ENCODE peak calls at places on chromosomes 11 and 22, in four cellular contexts. M is BJ, P is HAP-1, Z is fibroblast of lung. K is an unnamed sample. For H3K36me3, the result is how much of the 10 kb centered on the place peaks cover.

GRCh38 chr11:119337581-119338317 is 2.9 kb downstream of the C1QTNF5 start:
- DNase-seq in M (no peak), Z (peak), P (peak), K (no peak)

GRCh38 chr22:50398698-50399648 is 55.8 kb downstream of the PPP6R2 start:
- DNase-seq in Z (no peak), P (no peak), M (no peak), K (no peak)

GRCh38 chr11:72179804-72180396 is 12.0 kb upstream of the FOLR1 start:
- DNase-seq in Z (peak), P (peak), M (no peak), K (no peak)

GRCh38 chr22:50303848-50304527 is 3.5 kb downstream of the PLXNB2 start:
- DNase-seq in M (no peak), P (no peak), Z (no peak), K (no peak)

GRCh38 chr22:42754658-42755057 is 34.0 kb upstream of the A4GALT start:
- DNase-seq in P (no peak), M (no peak), Z (peak), K (no peak)

GRCh38 chr11:44601471-44602370 is 36.3 kb downstream of the CD82 start:
- DNase-seq in M (no peak), P (no peak), Z (no peak), K (no peak)

GRCh38 chr22:29031236-29031982 is 30.2 kb downstream of the C22orf31 start:
- DNase-seq in P (no peak), M (peak), Z (peak), K (no peak)

GRCh38 chr11:11988862-11989261 is 19.6 kb downstream of the DKK3 start:
- DNase-seq in P (no peak), M (no peak), Z (no peak), K (no peak)

GRCh38 chr11:57787920-57788716 is 26.5 kb downstream of the CTNND1 start:
- DNase-seq in P (no peak), M (no peak), Z (no peak), K (no peak)

GRCh38 chr11:62830904-62831519 is 839 bp downstream of the STX5 start:
- DNase-seq in M (no peak), P (no peak), Z (no peak), K (no peak)

GRCh38 chr22:35538801-35539321 is 1.8 kb upstream of the RASD2 start:
- DNase-seq in P (no peak), M (no peak), Z (no peak), K (no peak)

GRCh38 chr11:86418929-86419328 is 44.2 kb downstream of the CCDC81 start:
- DNase-seq in Z (no peak), M (no peak), P (peak), K (no peak)

GRCh38 chr22:46058591-46059519 is 81.9 kb upstream of the WNT7B start:
- DNase-seq in M (no peak), Z (peak), P (no peak), K (no peak)

GRCh38 chr11:62554377-62554776 is 7.8 kb upstream of the AHNAK start:
- DNase-seq in M (no peak), P (no peak), Z (no peak), K (no peak)

GRCh38 chr11:57982763-57983162 is 40.9 kb upstream of the OR9Q1 start:
- DNase-seq in M (no peak), P (no peak), Z (no peak), K (no peak)

GRCh38 chr22:48573766-48574165 is 1253.9 kb downstream of the BRD1 start:
- DNase-seq in M (no peak), P (no peak), Z (no peak), K (no peak)

GRCh38 chr11:10654211-10655150 is 39.1 kb downstream of the IRAG1 start:
- DNase-seq in Z (peak), M (no peak), P (peak), K (no peak)

GRCh38 chr11:112694813-112695212 is 266.4 kb upstream of the NCAM1 start:
- DNase-seq in M (no peak), P (no peak), Z (peak), K (no peak)

DNA sequence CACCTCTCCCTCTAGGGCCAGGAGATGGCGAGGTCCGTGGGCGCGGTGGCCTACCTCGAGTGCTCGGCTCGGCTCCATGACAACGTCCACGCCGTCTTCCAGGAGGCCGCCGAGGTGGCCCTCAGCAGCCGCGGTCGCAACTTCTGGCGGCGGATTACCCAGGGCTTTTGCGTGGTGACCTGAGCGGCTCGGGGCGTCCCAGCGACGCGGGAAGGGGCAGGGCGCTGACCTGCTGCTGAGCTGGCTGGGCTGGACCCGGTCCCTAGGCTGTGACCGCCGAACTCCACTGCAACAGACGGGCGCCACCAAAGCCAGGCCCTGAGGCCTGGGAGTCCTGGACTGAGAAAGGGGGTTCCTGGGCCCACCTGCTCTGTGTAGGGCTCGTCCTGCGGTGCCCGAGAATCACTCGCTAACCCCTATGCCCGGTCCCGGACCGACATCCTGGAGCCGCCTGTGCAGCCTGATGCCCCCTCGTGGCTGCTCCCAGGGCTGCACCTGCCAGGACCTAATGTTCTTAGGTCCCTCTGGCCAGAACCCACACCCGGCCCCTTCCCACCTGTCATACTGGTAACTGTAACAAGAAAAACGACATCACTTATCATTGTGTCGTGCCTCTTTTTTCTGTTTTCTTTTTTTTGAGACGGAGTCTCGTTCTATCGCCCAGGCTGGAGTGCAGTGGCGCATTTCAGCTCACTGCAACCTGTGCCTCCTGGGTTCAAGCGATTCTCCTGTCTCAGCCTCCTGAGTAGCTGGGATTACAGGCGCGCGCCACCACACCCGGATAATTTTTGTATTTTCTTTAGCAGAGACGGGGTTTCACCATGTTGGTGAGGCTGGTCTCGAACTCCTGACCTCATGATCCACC is 15.0 kb downstream of the RHOD start:
- DNase-seq in M (no peak), P (peak), Z (peak), K (peak)
- H3K4me3 ChIP-seq in M (no peak), P (no peak), Z (no peak), K (peak)

GRCh38 chr22:39265143-39265542 is 20.4 kb upstream of the PDGFB start:
- DNase-seq in M (no peak), P (no peak), Z (no peak), K (no peak)

GRCh38 chr22:39259698-39260097 is 14.9 kb upstream of the PDGFB start:
- DNase-seq in P (no peak), M (no peak), Z (no peak), K (no peak)

GRCh38 chr22:39264344-39265116 is 19.7 kb upstream of the PDGFB start:
- DNase-seq in M (no peak), P (no peak), Z (no peak), K (no peak)

GRCh38 chr22:39266398-39267030 is 21.7 kb upstream of the PDGFB start:
- DNase-seq in P (no peak), Z (peak), M (no peak), K (no peak)

DNA sequence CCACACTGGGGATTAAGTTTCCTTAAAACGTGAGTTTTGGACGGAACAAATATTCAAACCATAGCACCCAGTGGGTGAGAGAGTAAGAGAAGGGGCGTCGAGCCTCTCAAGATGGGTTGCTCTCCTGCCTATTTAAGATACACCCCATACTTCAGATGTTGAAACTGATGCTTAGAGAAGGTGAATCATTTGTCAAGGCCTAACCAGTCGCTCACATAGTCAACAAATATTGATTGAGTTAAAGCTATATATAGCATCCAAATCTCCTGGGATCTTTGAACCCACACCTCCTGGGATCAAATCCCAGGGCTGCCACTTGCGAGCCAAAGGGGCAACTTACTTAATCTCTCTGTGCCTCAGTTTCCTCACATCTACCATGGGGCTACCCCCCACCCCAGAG is 18.8 kb upstream of the PDGFB start:
- DNase-seq in P (no peak), M (no peak), Z (no peak), K (no peak)
- H3K36me3 ChIP-seq in P (under half), M (under half), Z (under half), K (under half)

GRCh38 chr22:19739448-19739895 is 16.1 kb downstream of the GP1BB start:
- DNase-seq in M (no peak), P (no peak), Z (no peak), K (no peak)

GRCh38 chr22:19739911-19740449 is 16.6 kb downstream of the GP1BB start:
- DNase-seq in M (no peak), Z (no peak), P (no peak), K (no peak)

GRCh38 chr22:19738664-19739447 is 15.5 kb downstream of the GP1BB start:
- DNase-seq in P (no peak), M (no peak), Z (no peak), K (no peak)

GRCh38 chr22:19735665-19736510 is 12.5 kb downstream of the GP1BB start:
- DNase-seq in Z (no peak), M (no peak), P (no peak), K (no peak)

DNA sequence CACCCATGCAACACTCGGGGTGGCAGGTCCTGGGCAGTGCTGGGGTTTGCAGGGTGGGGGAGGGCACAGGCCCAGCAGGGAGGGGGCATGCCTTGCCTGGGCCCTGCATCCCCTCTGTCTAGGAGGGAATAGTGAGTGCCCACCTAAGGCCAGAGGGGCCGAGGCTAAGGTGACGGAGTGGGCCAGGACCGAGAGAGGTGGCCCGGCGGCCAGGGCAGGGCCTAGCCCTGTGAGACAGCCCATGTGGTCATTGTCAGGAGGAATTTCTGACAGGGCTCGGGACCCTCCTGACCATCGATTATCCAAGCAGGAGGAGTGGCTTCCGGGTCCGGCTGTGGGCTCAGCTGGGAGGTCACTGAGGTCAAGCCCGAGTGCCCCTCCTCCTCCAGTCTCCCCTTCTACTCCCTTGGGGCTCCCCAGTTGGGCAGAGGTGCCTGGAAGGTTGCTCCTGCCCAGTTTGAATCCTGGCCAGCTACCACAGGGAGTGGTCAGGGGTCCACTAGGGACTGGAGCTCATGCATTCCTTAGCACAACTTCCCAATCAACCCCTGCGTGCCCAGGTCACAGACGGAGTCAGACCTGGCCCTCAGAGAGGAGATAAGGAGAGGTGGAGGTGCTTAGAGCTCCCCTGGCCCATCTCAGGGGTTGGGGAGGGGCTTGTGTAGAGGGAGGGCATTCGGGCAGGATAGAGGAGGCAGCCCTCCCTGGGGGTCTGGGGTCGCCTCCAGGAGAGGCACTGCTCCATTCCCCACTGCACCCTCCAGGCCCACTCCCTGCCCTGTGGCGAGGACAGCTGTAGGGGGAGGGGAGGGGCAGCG is 14.7 kb downstream of the GP1BB start:
- DNase-seq in P (no peak), Z (no peak), M (no peak), K (no peak)
- H3K4me3 ChIP-seq in P (no peak), Z (no peak), M (no peak), K (no peak)

DNA sequence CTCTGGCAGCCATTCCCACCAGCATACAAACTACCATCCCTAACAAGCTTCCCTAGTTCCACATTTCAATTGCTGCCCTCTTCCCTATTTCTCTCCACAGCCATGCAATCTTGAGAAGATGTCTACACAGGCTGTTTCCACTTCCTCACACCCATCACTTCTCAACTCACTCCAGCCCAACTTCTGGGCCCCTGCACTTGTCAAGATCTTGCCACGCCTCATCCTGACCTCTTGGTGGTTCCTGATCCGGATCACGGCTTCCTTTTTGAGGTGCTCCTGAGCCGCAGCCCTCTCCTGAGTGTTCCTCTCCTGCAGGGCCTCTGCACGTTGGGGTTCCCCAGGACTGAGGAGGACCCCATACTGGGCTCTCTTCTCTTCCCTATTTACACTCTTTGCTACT is 22.6 kb downstream of the RPL27A start:
- DNase-seq in Z (no peak), M (no peak), P (no peak), K (no peak)
- H3K36me3 ChIP-seq in Z (under half), M (under half), P (under half), K (under half)

GRCh38 chr11:35012467-35013191 is 96.2 kb downstream of the PDHX start:
- DNase-seq in M (no peak), Z (no peak), P (no peak), K (peak)

GRCh38 chr11:35014352-35014751 is 97.9 kb downstream of the PDHX start:
- DNase-seq in Z (peak), P (no peak), M (no peak), K (no peak)

GRCh38 chr11:35015621-35016387 is 99.4 kb downstream of the PDHX start:
- DNase-seq in M (no peak), Z (no peak), P (no peak), K (no peak)

GRCh38 chr11:35011944-35012343 is 95.5 kb downstream of the PDHX start:
- DNase-seq in Z (no peak), P (no peak), M (no peak), K (no peak)

DNA sequence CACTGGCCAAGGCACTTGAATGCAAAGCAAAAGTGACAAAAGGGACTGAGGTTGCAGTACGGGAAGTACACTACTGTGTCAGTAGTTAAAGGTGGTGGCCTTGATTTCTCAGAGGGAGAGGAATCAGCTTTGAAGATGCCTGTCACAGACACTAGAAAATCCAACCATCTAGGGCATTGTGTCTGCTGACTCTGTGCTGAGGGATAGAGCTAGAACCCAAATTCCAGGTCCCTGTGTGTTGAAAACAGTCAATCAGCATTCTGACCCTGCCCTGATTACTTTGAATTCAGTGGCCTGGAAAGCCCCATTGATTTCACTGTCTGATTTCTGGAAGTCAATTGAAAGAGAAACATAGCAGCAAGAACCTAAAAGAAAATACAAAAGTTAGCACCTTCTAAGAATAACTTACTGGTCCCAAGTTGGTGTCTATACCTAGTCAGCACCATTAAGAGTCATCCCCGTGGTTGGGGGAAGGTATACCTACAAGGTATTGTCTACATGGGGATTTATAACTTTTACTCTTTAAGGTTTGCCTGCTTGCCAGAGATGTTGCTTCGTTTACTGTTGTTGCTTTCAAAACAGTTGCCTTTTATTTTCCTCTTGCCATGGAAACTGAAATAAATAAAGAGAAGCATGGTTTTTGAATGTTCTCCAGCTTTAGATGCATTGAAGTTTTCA is 97.2 kb downstream of the PDHX start:
- DNase-seq in M (no peak), P (no peak), Z (peak), K (peak)
- H3K4me3 ChIP-seq in M (no peak), P (no peak), Z (no peak), K (no peak)

GRCh38 chr11:117996058-117996457 is 9.9 kb downstream of the IL10RA start:
- DNase-seq in P (no peak), M (no peak), Z (no peak), K (no peak)
- H3K36me3 ChIP-seq in P (under half), M (under half), Z (under half), K (half or more)

GRCh38 chr11:102138223-102138622 is 28.0 kb downstream of the YAP1 start:
- DNase-seq in P (peak), Z (peak), M (no peak), K (no peak)
- H3K4me3 ChIP-seq in P (no peak), Z (peak), M (no peak), K (no peak)

K was measured in naive thymus-derived CD4-positive, alpha-beta T cell.